ENCODE peak calls at places on chromosomes 5 and 9, in five cellular contexts. X is H1, P is activated T-cell treated with anti-CD3 and anti-CD28 coated beads for 1 hour, T is endothelial cell, W is NCI-H510A treated with DMSO at 0.1 percent for 48 hours. Y is an unnamed sample.

GRCh38 chr9:85040806-85041575 is 371.5 kb downstream of the NTRK2 start:
- DNase-seq in X (no peak), T (no peak), P (no peak), W (no peak), Y (no peak)

GRCh38 chr5:79464695-79465332 is 49.1 kb downstream of the HOMER1 start:
- DNase-seq in T (no peak), W (peak; percentile 39), P (no peak), X (no peak), Y (no peak)

GRCh38 chr9:106869458-106869857 is 6.5 kb downstream of the ZNF462 start:
- DNase-seq in X (no peak), W (no peak), T (no peak), P (no peak), Y (no peak)

GRCh38 chr9:80020530-80020929 is 448.8 kb downstream of the TLE4 start:
- DNase-seq in W (no peak), T (no peak), X (no peak), P (no peak), Y (no peak)

GRCh38 chr9:136629001-136629878 is 33.5 kb upstream of the EGFL7 start:
- DNase-seq in W (no peak), X (no peak), P (no peak), T (no peak), Y (no peak)

GRCh38 chr9:128168731-128169308 is 8.8 kb downstream of the BBLN start:
- DNase-seq in X (no peak), T (no peak), W (no peak), P (no peak), Y (no peak)

GRCh38 chr5:109410389-109411174 is 808 bp upstream of the PJA2 start:
- DNase-seq in P (peak; percentile 26), T (peak; percentile 65), W (peak; percentile 63), X (no peak), Y (peak; percentile 96)

GRCh38 chr9:111731916-111732315 is 62.8 kb downstream of the SHOC1 start:
- DNase-seq in X (no peak), W (no peak), T (no peak), P (no peak), Y (no peak)

Y was measured in islet precursor cell.